ENCODE peak calls at places on chromosomes 3 and 15, in seven cellular contexts. One of them, this sample, is unnamed.

GRCh38 chr3:39124876-39125836 is 17.7 kb downstream of the TTC21A start:
- DNase-seq in iris pigment epithelial cell: peak; percentile 51
- DNase-seq in amygdala: no peak
- DNase-seq in kidney epithelial cell: no peak
- DNase-seq in H7: peak; percentile 51
- DNase-seq in HAP-1: no peak
- DNase-seq in H9: peak; percentile 61
- DNase-seq in this sample: no peak

GRCh38 chr15:81074773-81075172 is 59.3 kb upstream of the CFAP161 start:
- DNase-seq in iris pigment epithelial cell: no peak
- DNase-seq in amygdala: no peak
- DNase-seq in kidney epithelial cell: no peak
- DNase-seq in H7: no peak
- DNase-seq in HAP-1: no peak
- DNase-seq in H9: no peak
- DNase-seq in this sample: no peak

GRCh38 chr3:24682141-24682547 is 187.5 kb upstream of the THRB start:
- DNase-seq in iris pigment epithelial cell: peak; percentile 96
- DNase-seq in amygdala: no peak
- DNase-seq in kidney epithelial cell: no peak
- DNase-seq in H7: no peak
- DNase-seq in HAP-1: no peak
- DNase-seq in H9: no peak
- DNase-seq in this sample: peak; percentile 36

GRCh38 chr15:80699981-80700380 is 4.9 kb downstream of the ABHD17C start:
- DNase-seq in iris pigment epithelial cell: peak; percentile 32
- DNase-seq in amygdala: no peak
- DNase-seq in kidney epithelial cell: no peak
- DNase-seq in H7: no peak
- DNase-seq in HAP-1: no peak
- DNase-seq in H9: no peak
- DNase-seq in this sample: peak; percentile 64

GRCh38 chr3:184272269-184272668 is 3.6 kb upstream of the ECE2 start:
- DNase-seq in iris pigment epithelial cell: no peak
- DNase-seq in amygdala: no peak
- DNase-seq in kidney epithelial cell: no peak
- DNase-seq in H7: no peak
- DNase-seq in HAP-1: no peak
- DNase-seq in H9: no peak
- DNase-seq in this sample: no peak

GRCh38 chr3:127002195-127003174 is 19.6 kb downstream of the PLXNA1 start:
- DNase-seq in iris pigment epithelial cell: peak; percentile 93
- DNase-seq in amygdala: peak; percentile 27
- DNase-seq in kidney epithelial cell: peak; percentile 52
- DNase-seq in H7: peak; percentile 99
- DNase-seq in HAP-1: peak; percentile 58
- DNase-seq in H9: peak; percentile 93
- DNase-seq in this sample: peak; percentile 92

GRCh38 chr15:75028991-75029377 is 5.6 kb downstream of the PPCDC start:
- DNase-seq in iris pigment epithelial cell: no peak
- DNase-seq in amygdala: no peak
- DNase-seq in kidney epithelial cell: no peak
- DNase-seq in H7: no peak
- DNase-seq in HAP-1: no peak
- DNase-seq in H9: no peak
- DNase-seq in this sample: no peak

GRCh38 chr3:195906865-195907729 is 1.3 kb downstream of the TNK2 start:
- DNase-seq in iris pigment epithelial cell: no peak
- DNase-seq in amygdala: no peak
- DNase-seq in kidney epithelial cell: no peak
- DNase-seq in H7: peak; percentile 75
- DNase-seq in HAP-1: peak; percentile 57
- DNase-seq in H9: no peak
- DNase-seq in this sample: no peak

GRCh38 chr3:172140499-172141391 is 101.4 kb downstream of the FNDC3B start:
- DNase-seq in iris pigment epithelial cell: peak; percentile 99
- DNase-seq in amygdala: no peak
- DNase-seq in kidney epithelial cell: peak; percentile 95
- DNase-seq in H7: no peak
- DNase-seq in HAP-1: no peak
- DNase-seq in H9: no peak
- DNase-seq in this sample: peak; percentile 95

GRCh38 chr15:44735482-44736260 is 657 bp upstream of the TRIM69 start:
- DNase-seq in iris pigment epithelial cell: no peak
- DNase-seq in amygdala: no peak
- DNase-seq in kidney epithelial cell: no peak
- DNase-seq in H7: no peak
- DNase-seq in HAP-1: no peak
- DNase-seq in H9: no peak
- DNase-seq in this sample: no peak

GRCh38 chr3:157248590-157249425 is 88.9 kb upstream of the CCNL1 start:
- DNase-seq in iris pigment epithelial cell: peak; percentile 95
- DNase-seq in amygdala: peak; percentile 38
- DNase-seq in kidney epithelial cell: peak; percentile 76
- DNase-seq in H7: no peak
- DNase-seq in HAP-1: peak; percentile 59
- DNase-seq in H9: no peak
- DNase-seq in this sample: peak; percentile 85

GRCh38 chr3:119175869-119176756 is 2.7 kb downstream of the UPK1B start:
- DNase-seq in iris pigment epithelial cell: peak; percentile 29
- DNase-seq in amygdala: no peak
- DNase-seq in kidney epithelial cell: no peak
- DNase-seq in H7: no peak
- DNase-seq in HAP-1: no peak
- DNase-seq in H9: no peak
- DNase-seq in this sample: peak; percentile 12

GRCh38 chr3:28915711-28916481 is 365.0 kb upstream of the RBMS3 start:
- DNase-seq in iris pigment epithelial cell: peak; percentile 97
- DNase-seq in amygdala: no peak
- DNase-seq in kidney epithelial cell: no peak
- DNase-seq in H7: peak; percentile 16
- DNase-seq in HAP-1: peak; percentile 24
- DNase-seq in H9: peak; percentile 43
- DNase-seq in this sample: peak; percentile 78

GRCh38 chr3:146834917-146835316 is 229.8 kb upstream of the PLSCR5 start:
- DNase-seq in iris pigment epithelial cell: no peak
- DNase-seq in amygdala: no peak
- DNase-seq in kidney epithelial cell: no peak
- DNase-seq in H7: no peak
- DNase-seq in HAP-1: no peak
- DNase-seq in H9: no peak
- DNase-seq in this sample: no peak

GRCh38 chr3:195558602-195559001 is 15.5 kb upstream of the PPP1R2 start:
- DNase-seq in iris pigment epithelial cell: peak; percentile 67
- DNase-seq in amygdala: no peak
- DNase-seq in kidney epithelial cell: no peak
- DNase-seq in H7: peak; percentile 44
- DNase-seq in HAP-1: peak; percentile 31
- DNase-seq in H9: no peak
- DNase-seq in this sample: peak; percentile 46

GRCh38 chr3:61669676-61670299 is 108.4 kb downstream of the PTPRG start:
- DNase-seq in iris pigment epithelial cell: no peak
- DNase-seq in amygdala: no peak
- DNase-seq in kidney epithelial cell: peak; percentile 25
- DNase-seq in H7: peak; percentile 31
- DNase-seq in HAP-1: no peak
- DNase-seq in H9: no peak
- DNase-seq in this sample: no peak

GRCh38 chr3:40827942-40828688 is 303.4 kb downstream of the ZNF621 start:
- DNase-seq in iris pigment epithelial cell: peak; percentile 4
- DNase-seq in amygdala: no peak
- DNase-seq in kidney epithelial cell: peak; percentile 65
- DNase-seq in H7: no peak
- DNase-seq in HAP-1: no peak
- DNase-seq in H9: no peak
- DNase-seq in this sample: peak; percentile 37

This sample was measured in ELR.